ENCODE peak calls at places on chromosomes 3 and 15, in ten cellular contexts. P is neural progenitor cell, O is cardiac fibroblast, N is Caco-2, C is body of pancreas, Q is A549, U is IMR-90, D is lower leg skin, V is progenitor cell of endocrine pancreas, I is mucosa of descending colon. S is an unnamed sample.

GRCh38 chr15:62059108-62059817 is 984 bp downstream of the VPS13C start:
- DNase-seq in D (no peak), V (no peak), Q (peak; percentile 46), P (no peak), I (no peak), N (no peak), O (peak; percentile 31), U (no peak), C (no peak), S (no peak)

GRCh38 chr3:8767667-8768363 is 1.6 kb downstream of the OXTR start:
- DNase-seq in D (no peak), N (peak; percentile 63), O (no peak), C (peak; percentile 36), U (no peak), Q (no peak), P (peak; percentile 42), I (peak; percentile 51), V (peak; percentile 25), S (no peak)

GRCh38 chr3:162719684-162720341 is 1223.2 kb downstream of the OTOL1 start:
- DNase-seq in I (no peak), O (peak; percentile 88), Q (peak; percentile 21), C (no peak), N (no peak), U (peak; percentile 97), P (no peak), V (no peak), D (no peak), S (peak; percentile 92)

GRCh38 chr3:75341324-75342067 is 322.6 kb upstream of the FRG2C start:
- DNase-seq in I (no peak), V (no peak), U (no peak), O (no peak), P (peak; percentile 28), Q (no peak), D (peak; percentile 65), N (no peak), C (no peak), S (no peak)

GRCh38 chr3:13890377-13891016 is 10.6 kb upstream of the WNT7A start:
- DNase-seq in Q (no peak), N (no peak), O (no peak), V (no peak), U (no peak), I (peak; percentile 32), C (no peak), D (peak; percentile 91), P (no peak), S (no peak)

GRCh38 chr3:123766195-123767019 is 117.7 kb downstream of the MYLK start:
- DNase-seq in D (peak; percentile 84), P (peak; percentile 23), U (no peak), N (no peak), C (no peak), O (no peak), I (no peak), Q (no peak), V (no peak), S (no peak)

GRCh38 chr3:123759311-123759710 is 124.8 kb downstream of the MYLK start:
- DNase-seq in V (no peak), C (no peak), U (no peak), O (peak; percentile 47), P (no peak), N (no peak), I (no peak), D (no peak), Q (no peak), S (peak; percentile 53)

GRCh38 chr3:178510496-178510895 is 25.7 kb upstream of the KCNMB2 start:
- DNase-seq in V (no peak), P (no peak), Q (no peak), I (no peak), U (no peak), N (no peak), O (no peak), D (no peak), C (no peak), S (no peak)

GRCh38 chr15:22933641-22934061 is 46.5 kb downstream of the CYFIP1 start:
- DNase-seq in C (no peak), O (no peak), Q (no peak), U (peak; percentile 14), I (no peak), P (no peak), D (no peak), N (no peak), V (no peak), S (no peak)

GRCh38 chr15:58510715-58511465 is 79.1 kb downstream of the LIPC start:
- DNase-seq in O (peak; percentile 46), U (peak; percentile 51), N (no peak), V (no peak), I (no peak), D (peak; percentile 52), Q (no peak), P (no peak), C (no peak), S (peak; percentile 15)

GRCh38 chr3:170876537-170876936 is 6.5 kb upstream of the RPL22L1 start:
- DNase-seq in U (no peak), N (no peak), Q (no peak), I (no peak), P (no peak), C (no peak), D (no peak), O (no peak), V (no peak), S (no peak)
- TF ChIP-seq CTCF in U (no peak), N (no peak), Q (no peak), I (no peak), P (no peak), C (no peak), D (no peak), O (no peak), V (no peak), S (no peak)

GRCh38 chr15:43208052-43209002 is 12.5 kb downstream of the EPB42 start:
- DNase-seq in V (no peak), O (no peak), C (no peak), N (no peak), Q (no peak), D (peak; percentile 72), I (no peak), P (no peak), U (no peak), S (no peak)

GRCh38 chr15:43210172-43210745 is 10.6 kb downstream of the EPB42 start:
- DNase-seq in U (no peak), C (no peak), V (no peak), P (no peak), I (no peak), O (no peak), Q (no peak), D (peak; percentile 61), N (no peak), S (no peak)

GRCh38 chr15:43210807-43211206 is 10.0 kb downstream of the EPB42 start:
- DNase-seq in P (no peak), U (no peak), N (no peak), C (no peak), I (no peak), Q (no peak), O (no peak), V (no peak), D (peak; percentile 74), S (no peak)

GRCh38 chr15:43211336-43211735 is 9.5 kb downstream of the EPB42 start:
- DNase-seq in C (no peak), N (no peak), U (no peak), I (no peak), P (no peak), O (no peak), D (peak; percentile 75), V (no peak), Q (no peak), S (no peak)

DNA sequence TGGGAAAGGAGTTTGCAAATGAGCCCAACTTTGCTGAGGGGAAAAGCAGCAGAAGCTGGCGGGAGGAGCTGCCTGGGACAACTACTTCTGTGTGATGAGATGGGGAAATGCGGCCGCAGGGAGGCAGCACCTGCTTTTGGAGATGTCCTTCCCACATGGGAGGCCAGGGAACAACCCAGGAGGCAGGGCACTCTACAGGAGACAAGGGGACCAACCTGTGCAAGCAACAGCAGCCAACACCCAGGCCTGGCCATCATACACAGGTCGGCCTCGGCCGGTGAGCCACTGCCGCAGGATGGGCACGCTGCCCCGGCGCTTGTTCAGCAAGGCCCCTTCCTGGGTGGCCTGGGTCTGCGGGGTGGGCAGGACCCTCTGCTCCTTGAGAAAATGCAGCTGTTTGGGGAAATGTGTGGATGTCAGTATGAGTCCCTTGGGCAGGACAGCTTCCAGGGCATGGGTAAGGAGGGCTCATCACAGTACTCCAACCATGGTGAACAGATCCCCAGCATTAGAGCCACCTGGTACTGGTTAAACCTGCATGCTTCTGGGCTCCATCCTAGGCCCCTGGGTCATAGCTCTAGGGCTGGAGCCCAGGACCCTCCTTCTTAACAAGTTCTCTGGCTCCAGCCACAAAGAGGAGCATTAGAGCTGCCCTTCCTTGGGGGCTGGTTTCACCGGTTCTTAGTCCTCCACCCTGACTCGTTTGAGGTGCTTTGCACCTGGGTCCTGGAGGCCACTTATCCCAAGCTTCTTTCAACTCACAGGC is 11.6 kb downstream of the EPB42 start:
- DNase-seq in I (peak; percentile 35), O (peak; percentile 12), U (no peak), P (peak; percentile 64), C (no peak), D (peak; percentile 78), Q (peak; percentile 35), N (peak; percentile 59), V (no peak), S (no peak)
- TF ChIP-seq CTCF in I (no peak), O (peak; percentile 11), U (peak; percentile 21), P (peak; percentile 48), C (no peak), D (no peak), Q (peak; percentile 15), N (no peak), V (peak; percentile 44), S (peak; percentile 50)

DNA sequence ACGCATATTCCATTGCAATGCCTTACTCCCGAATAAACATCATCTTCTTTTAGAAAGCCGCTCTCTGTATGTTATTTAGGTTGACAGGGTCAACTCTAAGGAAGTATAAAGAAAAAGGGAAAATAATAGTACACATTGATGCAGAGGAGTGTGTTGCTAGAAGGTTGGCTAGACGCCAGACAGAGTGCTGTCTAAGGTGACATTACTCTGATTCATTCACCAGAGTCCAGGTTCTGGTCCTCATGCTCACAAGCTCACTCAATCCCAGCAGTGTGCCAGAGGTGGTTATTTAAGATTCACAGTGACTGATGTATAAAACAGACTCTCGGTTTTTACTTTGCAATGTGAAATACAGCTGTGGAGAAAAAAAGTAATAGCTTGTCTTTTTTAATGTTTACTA is 1.7 kb downstream of the CFAP44 start:
- DNase-seq in I (no peak), N (no peak), Q (no peak), U (peak; percentile 5), V (no peak), P (no peak), C (no peak), O (no peak), D (no peak), S (no peak)
- TF ChIP-seq CTCF in I (no peak), N (no peak), Q (no peak), U (no peak), V (no peak), P (no peak), C (no peak), O (no peak), D (no peak), S (no peak)

DNA sequence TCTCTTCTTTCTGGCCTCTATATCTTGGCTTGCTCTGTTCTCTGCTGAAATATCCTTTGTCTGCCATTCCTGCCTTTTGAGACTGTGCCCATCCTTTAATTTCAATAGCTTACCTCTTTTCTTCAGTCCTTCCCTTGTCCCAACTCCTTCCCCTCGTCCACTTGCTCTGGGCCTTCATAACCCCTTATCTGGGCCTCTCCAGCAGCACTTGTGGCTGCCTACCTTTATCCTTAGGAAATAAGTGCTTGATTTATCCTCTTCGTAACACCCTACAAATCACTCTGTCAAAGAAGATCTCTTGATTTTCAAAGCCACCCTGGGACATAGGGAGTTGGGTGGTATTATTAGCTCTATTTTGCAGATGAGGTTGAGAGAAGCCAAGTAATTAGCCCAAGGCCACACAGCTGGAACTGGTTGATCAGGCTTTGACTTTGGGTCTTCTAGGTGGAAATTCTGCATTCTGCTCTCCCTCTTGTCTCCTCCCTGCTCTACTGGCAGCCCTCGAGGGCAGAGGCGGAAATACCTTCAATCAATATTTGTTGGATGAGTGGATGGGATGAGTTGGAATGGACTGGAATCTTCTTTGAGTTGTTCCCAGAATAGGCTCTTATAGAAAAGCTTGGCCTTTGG is 84.0 kb upstream of the TLE3 start:
- DNase-seq in O (no peak), V (no peak), U (no peak), Q (no peak), P (no peak), D (no peak), N (no peak), I (no peak), C (no peak), S (no peak)
- TF ChIP-seq CTCF in O (no peak), V (no peak), U (no peak), Q (no peak), P (no peak), D (no peak), N (no peak), I (no peak), C (no peak), S (peak; percentile 1)

S was measured in HFFc6.